ENCODE peak calls at places on chromosomes 4 and X, in seven cellular contexts. B, R, U, S, Q, D and K are unnamed samples.

GRCh38 chr4:76011700-76012387 is 4.5 kb upstream of the CXCL9 start:
- DNase-seq in R (no peak), U (peak), B (no peak), S (peak), Q (peak), D (no peak), K (no peak)

GRCh38 chr4:165301833-165302232 is 25.6 kb upstream of the MSMO1 start:
- DNase-seq in Q (no peak), U (no peak), D (no peak), R (peak), B (no peak), S (no peak), K (no peak)

GRCh38 chr4:90030953-90031352 is 96.2 kb upstream of the CCSER1 start:
- DNase-seq in R (no peak), B (peak), U (no peak), S (no peak), Q (no peak), D (peak), K (no peak)

GRCh38 chrX:15956684-15957083 is 102.1 kb upstream of the AP1S2 start:
- DNase-seq in U (no peak), B (no peak), S (no peak), R (no peak), D (no peak), Q (no peak), K (no peak)

GRCh38 chr4:155403886-155404285 is 27.1 kb upstream of the MAP9 start:
- DNase-seq in U (no peak), B (peak), S (no peak), R (no peak), Q (peak), D (peak), K (peak)

GRCh38 chr4:7781361-7781760 is 158.3 kb downstream of the AFAP1 start:
- DNase-seq in S (no peak), R (peak), Q (no peak), D (no peak), B (no peak), U (no peak), K (no peak)

GRCh38 chr4:182619659-182620058 is 297.5 kb downstream of the DCTD start:
- DNase-seq in S (no peak), D (no peak), U (no peak), R (no peak), Q (no peak), B (no peak), K (no peak)

GRCh38 chr4:172962564-172963353 is 205.9 kb upstream of the GALNT7 start:
- DNase-seq in B (peak), Q (no peak), D (no peak), R (no peak), S (no peak), U (no peak), K (no peak)

GRCh38 chr4:98994474-98995182 is 893 bp upstream of the METAP1 start:
- DNase-seq in S (no peak), B (peak), D (no peak), U (no peak), Q (no peak), R (peak), K (no peak)

GRCh38 chrX:48071064-48071985 is at the start of gene ZNF630:
- DNase-seq in B (peak), D (no peak), S (peak), U (peak), R (peak), Q (peak), K (no peak)

GRCh38 chr4:53763813-53764597 is 172.7 kb upstream of the LNX1 start:
- DNase-seq in B (no peak), U (no peak), Q (peak), D (no peak), S (no peak), R (no peak), K (no peak)

GRCh38 chrX:134431894-134432293 is 28.1 kb upstream of the HPRT1 start:
- DNase-seq in Q (no peak), B (no peak), S (no peak), D (no peak), U (no peak), R (no peak), K (peak)

GRCh38 chr4:93788712-93789111 is 39.8 kb upstream of the ATOH1 start:
- DNase-seq in S (no peak), Q (peak), R (peak), U (no peak), B (peak), D (peak), K (peak)

GRCh38 chr4:13386405-13387107 is 97.6 kb downstream of the RAB28 start:
- DNase-seq in S (no peak), D (no peak), U (peak), R (no peak), B (no peak), Q (no peak), K (no peak)

GRCh38 chr4:110638347-110638746 is 15.5 kb upstream of the PITX2 start:
- DNase-seq in R (no peak), S (no peak), U (no peak), D (no peak), Q (no peak), B (no peak), K (no peak)

GRCh38 chrX:1587161-1587560 is 4.2 kb upstream of the AKAP17A start:
- DNase-seq in S (peak), Q (no peak), B (no peak), R (no peak), U (no peak), D (no peak), K (peak)

GRCh38 chrX:110914281-110914680 is 118.7 kb upstream of the CHRDL1 start:
- DNase-seq in B (no peak), D (no peak), S (no peak), Q (no peak), R (no peak), U (no peak), K (no peak)

GRCh38 chr4:48787031-48787430 is 7.0 kb upstream of the FRYL start:
- DNase-seq in D (no peak), S (no peak), R (no peak), U (no peak), Q (no peak), B (no peak), K (no peak)

GRCh38 chr4:145482209-145483021 is 762 bp downstream of the SMAD1 start:
- DNase-seq in Q (peak), R (no peak), D (peak), S (peak), U (peak), B (peak), K (peak)

GRCh38 chr4:17544831-17545234 is 29.9 kb downstream of the CLRN2 start:
- DNase-seq in R (no peak), S (no peak), B (no peak), D (no peak), U (no peak), Q (peak), K (no peak)

GRCh38 chr4:125091031-125091540 is 223.7 kb upstream of the FAT4 start:
- DNase-seq in S (no peak), R (no peak), U (no peak), Q (no peak), B (no peak), D (no peak), K (no peak)

GRCh38 chr4:3123201-3123671 is 48.8 kb downstream of the HTT start:
- DNase-seq in S (no peak), U (no peak), Q (no peak), D (no peak), B (no peak), R (no peak), K (no peak)

GRCh38 chr4:25949166-25949748 is 35.2 kb downstream of the SMIM20 start:
- DNase-seq in B (peak), U (no peak), Q (no peak), S (no peak), R (no peak), D (no peak), K (no peak)

GRCh38 chr4:6175426-6175825 is 24.9 kb downstream of the JAKMIP1 start:
- DNase-seq in D (no peak), Q (no peak), R (no peak), B (no peak), U (no peak), S (no peak), K (no peak)

GRCh38 chrX:104280609-104281008 is 25.9 kb upstream of the ESX1 start:
- DNase-seq in S (no peak), D (no peak), B (no peak), R (no peak), U (no peak), Q (no peak), K (no peak)

GRCh38 chr4:138305055-138305454 is 62.9 kb upstream of the SLC7A11 start:
- DNase-seq in S (no peak), D (no peak), R (no peak), U (no peak), B (no peak), Q (no peak), K (no peak)

GRCh38 chrX:25207803-25208202 is 192.0 kb upstream of the ARX start:
- DNase-seq in B (no peak), U (no peak), D (no peak), S (no peak), Q (no peak), R (no peak), K (no peak)

GRCh38 chr4:54872246-54872645 is 214.5 kb downstream of the KIT start:
- DNase-seq in B (no peak), S (no peak), U (no peak), D (no peak), Q (no peak), R (no peak), K (no peak)

GRCh38 chr4:181548873-181549541 is 694.2 kb upstream of the TENM3 start:
- DNase-seq in U (no peak), Q (no peak), R (no peak), B (peak), D (peak), S (no peak), K (peak)

GRCh38 chr4:3530051-3530450 is 2.2 kb downstream of the LRPAP1 start:
- DNase-seq in Q (no peak), U (no peak), D (no peak), R (no peak), B (no peak), S (no peak), K (no peak)

GRCh38 chrX:19846995-19847790 is 40.2 kb downstream of the SH3KBP1 start:
- DNase-seq in Q (no peak), D (no peak), R (peak), B (peak), S (no peak), U (no peak), K (peak)

GRCh38 chr4:38529189-38530115 is 134.5 kb upstream of the KLF3 start:
- DNase-seq in D (no peak), Q (no peak), R (peak), S (no peak), U (peak), B (no peak), K (peak)

GRCh38 chr4:72507167-72507566 is 61.9 kb downstream of the ADAMTS3 start:
- DNase-seq in U (no peak), B (no peak), Q (no peak), D (no peak), S (no peak), R (no peak), K (no peak)

GRCh38 chrX:46683023-46683422 is 75.9 kb downstream of the SLC9A7 start:
- DNase-seq in Q (no peak), R (no peak), B (peak), D (no peak), U (no peak), S (no peak), K (no peak)
- TF ChIP-seq CTCF in Q (no peak), R (no peak), B (no peak), D (no peak), U (peak), S (no peak), K (no peak)

GRCh38 chr4:15778191-15778741 is at the start of gene CD38:
- DNase-seq in Q (peak), S (peak), D (no peak), B (peak), R (no peak), U (peak), K (peak)
- TF ChIP-seq MAX in Q (no peak), S (peak), D (no peak), B (no peak), R (no peak), U (peak), K (no peak)

GRCh38 chrX:40091691-40092421 is 5.9 kb downstream of the BCOR start:
- DNase-seq in Q (peak), S (peak), B (no peak), D (no peak), R (no peak), U (no peak), K (no peak)

GRCh38 chrX:40088803-40089540 is 8.8 kb downstream of the BCOR start:
- DNase-seq in B (no peak), Q (no peak), U (no peak), R (no peak), S (no peak), D (no peak), K (no peak)

GRCh38 chrX:40088299-40088625 is 9.5 kb downstream of the BCOR start:
- DNase-seq in U (no peak), D (no peak), B (no peak), R (no peak), S (no peak), Q (no peak), K (no peak)

GRCh38 chrX:40090961-40091360 is 6.8 kb downstream of the BCOR start:
- DNase-seq in D (no peak), B (no peak), S (no peak), Q (no peak), R (no peak), U (no peak), K (no peak)

DNA sequence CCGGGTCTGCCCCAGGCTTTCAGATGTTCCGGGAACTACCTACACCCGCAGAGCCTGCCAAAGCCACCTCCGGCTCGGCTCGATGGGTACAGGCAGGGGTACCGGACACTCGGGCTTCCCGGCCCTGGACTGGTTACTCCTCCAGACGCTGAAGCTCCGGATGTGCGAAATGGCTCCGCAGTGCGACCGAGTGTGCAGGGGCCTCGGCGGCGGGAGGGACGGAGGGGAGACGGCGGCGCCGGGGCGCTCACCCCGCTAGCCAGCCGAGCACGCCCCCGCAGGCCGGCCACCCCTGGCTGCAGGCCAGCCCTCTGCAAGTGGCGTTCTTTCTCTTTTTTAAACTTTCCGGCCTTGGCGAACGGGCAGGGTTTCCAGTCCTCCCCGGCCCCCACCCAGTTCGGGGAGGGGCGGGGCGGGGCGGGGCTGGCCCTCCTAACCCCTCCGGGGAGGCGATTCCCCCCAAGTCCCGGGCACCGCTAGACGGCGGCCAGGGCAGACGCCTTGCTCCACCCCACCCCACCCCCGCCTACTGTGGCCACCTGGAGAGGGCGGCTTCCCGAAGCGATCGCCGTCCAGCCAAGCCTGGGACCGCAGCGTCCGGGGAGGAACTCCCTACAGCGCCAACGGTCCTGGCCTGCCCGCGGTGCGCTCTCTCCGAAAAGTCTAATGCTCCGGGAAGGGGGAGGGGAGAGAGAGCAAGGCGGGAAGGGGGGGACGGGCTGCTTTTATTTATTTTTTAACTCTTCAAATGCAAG is 7.5 kb downstream of the BCOR start:
- DNase-seq in S (peak), Q (peak), B (no peak), U (no peak), D (no peak), R (peak), K (no peak)
- H3K4me3 ChIP-seq in S (peak), Q (peak), B (no peak), U (no peak), D (no peak), R (peak), K (no peak)

GRCh38 chrX:150225266-150225665 is 137.9 kb upstream of the MAMLD1 start:
- DNase-seq in R (no peak), S (no peak), U (no peak), Q (no peak), B (no peak), D (no peak), K (no peak)
- TF ChIP-seq CTCF in R (no peak), S (no peak), U (no peak), Q (no peak), B (no peak), D (no peak), K (no peak)